ENCODE peak calls at places on chromosome 1, in ten cellular contexts. P, U, A, H, O, Q, T, F, L and V are unnamed samples.

GRCh38 chr1:233172201-233172600 is 123.3 kb downstream of the PCNX2 start:
- DNase-seq in A (no peak), F (no peak), U (no peak), T (no peak), Q (no peak), O (no peak), L (peak), H (no peak), P (no peak), V (peak)

GRCh38 chr1:106360252-106360651 is 696.2 kb upstream of the PRMT6 start:
- DNase-seq in F (no peak), P (no peak), U (no peak), A (no peak), O (no peak), L (no peak), T (no peak), H (no peak), Q (no peak), V (no peak)

GRCh38 chr1:58539553-58539952 is 7.0 kb downstream of the OMA1 start:
- DNase-seq in A (no peak), O (no peak), Q (no peak), H (no peak), U (no peak), T (no peak), F (no peak), P (no peak), L (no peak), V (no peak)

GRCh38 chr1:152878042-152878441 is at the start of gene SMCP:
- DNase-seq in A (no peak), T (peak), Q (no peak), L (no peak), O (no peak), F (no peak), H (no peak), P (no peak), U (no peak), V (no peak)

GRCh38 chr1:151838491-151839412 is 868 bp downstream of the C2CD4D start:
- DNase-seq in P (no peak), Q (no peak), U (no peak), O (no peak), H (no peak), T (no peak), L (no peak), A (peak), F (no peak), V (no peak)

GRCh38 chr1:10727703-10728348 is 68.6 kb downstream of the CASZ1 start:
- DNase-seq in U (no peak), P (no peak), A (no peak), F (no peak), O (no peak), T (no peak), L (no peak), H (no peak), Q (no peak), V (no peak)

GRCh38 chr1:41558761-41559171 is 74.3 kb upstream of the EDN2 start:
- DNase-seq in Q (no peak), O (peak), L (no peak), F (no peak), T (peak), H (no peak), A (no peak), U (no peak), P (no peak), V (no peak)

GRCh38 chr1:28456078-28456477 is 49.8 kb upstream of the RCC1 start:
- DNase-seq in U (no peak), H (no peak), T (no peak), A (no peak), F (no peak), P (no peak), O (no peak), L (peak), Q (no peak), V (peak)

GRCh38 chr1:71522721-71523120 is 441.9 kb upstream of the ZRANB2 start:
- DNase-seq in L (peak), Q (no peak), P (no peak), A (no peak), O (no peak), H (no peak), T (no peak), F (no peak), U (no peak), V (no peak)

GRCh38 chr1:224640587-224640986 is 24.5 kb downstream of the CNIH3 start:
- DNase-seq in A (no peak), U (no peak), L (no peak), Q (no peak), O (no peak), H (no peak), F (no peak), P (no peak), T (no peak), V (no peak)

GRCh38 chr1:35559317-35559944 is 1.8 kb downstream of the NCDN start:
- DNase-seq in L (no peak), Q (no peak), O (no peak), F (no peak), H (no peak), U (peak), P (peak), A (peak), T (peak), V (no peak)

GRCh38 chr1:170734412-170735175 is 70.7 kb downstream of the PRRX1 start:
- DNase-seq in L (no peak), O (no peak), T (peak), H (no peak), U (no peak), P (no peak), Q (no peak), A (no peak), F (no peak), V (no peak)

GRCh38 chr1:60527567-60527966 is 454.0 kb upstream of the C1orf87 start:
- DNase-seq in A (no peak), T (no peak), Q (no peak), U (no peak), O (no peak), F (no peak), P (no peak), H (no peak), L (no peak), V (no peak)

GRCh38 chr1:64550505-64550904 is 80.6 kb downstream of the CACHD1 start:
- DNase-seq in Q (no peak), O (no peak), P (no peak), H (no peak), U (no peak), A (no peak), T (no peak), L (no peak), F (no peak), V (no peak)

GRCh38 chr1:206736878-206737728 is 33.5 kb upstream of the IL19 start:
- DNase-seq in A (peak), U (no peak), L (no peak), P (no peak), F (no peak), T (no peak), Q (peak), O (no peak), H (no peak), V (no peak)

GRCh38 chr1:86247553-86248279 is 91.1 kb upstream of the COL24A1 start:
- DNase-seq in F (no peak), Q (no peak), P (no peak), O (no peak), A (no peak), L (peak), H (no peak), T (no peak), U (no peak), V (no peak)